ENCODE peak calls at places on chromosomes 6 and 20, in eight cellular contexts. One of them, this sample, is unnamed.
A peak's percentile ranks its signal among the peaks of the same experiment; 100 is the strongest.

GRCh38 chr20:57717797-57718196 is 8.0 kb upstream of the PMEPA1 start:
- DNase-seq in choroid plexus epithelial cell: peak; percentile 8
- DNase-seq in AG09309: no peak
- DNase-seq in PC-3: peak; percentile 99
- DNase-seq in aorta: no peak
- DNase-seq in astrocyte: peak; percentile 74
- DNase-seq in AG04450: no peak
- DNase-seq in NB4: no peak
- DNase-seq in this sample: peak; percentile 58

GRCh38 chr20:58174708-58175287 is 53.7 kb downstream of the ANKRD60 start:
- DNase-seq in choroid plexus epithelial cell: peak; percentile 25
- DNase-seq in AG09309: no peak
- DNase-seq in PC-3: no peak
- DNase-seq in aorta: peak; percentile 81
- DNase-seq in astrocyte: no peak
- DNase-seq in AG04450: no peak
- DNase-seq in NB4: no peak
- DNase-seq in this sample: no peak

GRCh38 chr6:106125925-106126435 is 39.8 kb downstream of the PRDM1 start:
- DNase-seq in choroid plexus epithelial cell: no peak
- DNase-seq in AG09309: no peak
- DNase-seq in PC-3: no peak
- DNase-seq in aorta: no peak
- DNase-seq in astrocyte: no peak
- DNase-seq in AG04450: no peak
- DNase-seq in NB4: peak; percentile 67
- DNase-seq in this sample: no peak

GRCh38 chr6:84304881-84305280 is 77.4 kb upstream of the CEP162 start:
- DNase-seq in choroid plexus epithelial cell: no peak
- DNase-seq in AG09309: no peak
- DNase-seq in PC-3: no peak
- DNase-seq in aorta: no peak
- DNase-seq in astrocyte: no peak
- DNase-seq in AG04450: no peak
- DNase-seq in NB4: no peak
- DNase-seq in this sample: no peak

GRCh38 chr6:2971420-2972218 is at the start of gene SERPINB6:
- DNase-seq in choroid plexus epithelial cell: peak; percentile 80
- DNase-seq in AG09309: peak; percentile 61
- DNase-seq in PC-3: peak; percentile 56
- DNase-seq in aorta: peak; percentile 91
- DNase-seq in astrocyte: peak; percentile 62
- DNase-seq in AG04450: no peak
- DNase-seq in NB4: no peak
- DNase-seq in this sample: peak; percentile 77

GRCh38 chr6:169452117-169452868 is 198.6 kb upstream of the THBS2 start:
- DNase-seq in choroid plexus epithelial cell: peak; percentile 98
- DNase-seq in AG09309: peak; percentile 80
- DNase-seq in PC-3: no peak
- DNase-seq in aorta: peak; percentile 94
- DNase-seq in astrocyte: peak; percentile 86
- DNase-seq in AG04450: peak; percentile 92
- DNase-seq in NB4: no peak
- DNase-seq in this sample: peak; percentile 84

GRCh38 chr6:159865226-159865920 is 25.4 kb upstream of the MAS1 start:
- DNase-seq in choroid plexus epithelial cell: no peak
- DNase-seq in AG09309: no peak
- DNase-seq in PC-3: no peak
- DNase-seq in aorta: no peak
- DNase-seq in astrocyte: no peak
- DNase-seq in AG04450: no peak
- DNase-seq in NB4: no peak
- DNase-seq in this sample: no peak

GRCh38 chr20:17565164-17565845 is 4.6 kb upstream of the DSTN start:
- DNase-seq in choroid plexus epithelial cell: peak; percentile 60
- DNase-seq in AG09309: no peak
- DNase-seq in PC-3: peak; percentile 67
- DNase-seq in aorta: no peak
- DNase-seq in astrocyte: peak; percentile 54
- DNase-seq in AG04450: no peak
- DNase-seq in NB4: no peak
- DNase-seq in this sample: no peak

GRCh38 chr6:551405-551804 is 105.5 kb downstream of the HUS1B start:
- DNase-seq in choroid plexus epithelial cell: peak; percentile 73
- DNase-seq in AG09309: no peak
- DNase-seq in PC-3: peak; percentile 47
- DNase-seq in aorta: no peak
- DNase-seq in astrocyte: peak; percentile 13
- DNase-seq in AG04450: no peak
- DNase-seq in NB4: peak; percentile 50
- DNase-seq in this sample: peak; percentile 60

GRCh38 chr20:63691711-63692435 is 4.6 kb upstream of the TNFRSF6B start:
- DNase-seq in choroid plexus epithelial cell: no peak
- DNase-seq in AG09309: no peak
- DNase-seq in PC-3: no peak
- DNase-seq in aorta: peak; percentile 75
- DNase-seq in astrocyte: no peak
- DNase-seq in AG04450: no peak
- DNase-seq in NB4: no peak
- DNase-seq in this sample: no peak

GRCh38 chr20:45828589-45828988 is 1.5 kb upstream of the TNNC2 start:
- DNase-seq in choroid plexus epithelial cell: no peak
- DNase-seq in AG09309: no peak
- DNase-seq in PC-3: no peak
- DNase-seq in aorta: peak; percentile 82
- DNase-seq in astrocyte: no peak
- DNase-seq in AG04450: no peak
- DNase-seq in NB4: no peak
- DNase-seq in this sample: no peak

GRCh38 chr20:57689745-57690481 is 19.9 kb downstream of the PMEPA1 start:
- DNase-seq in choroid plexus epithelial cell: no peak
- DNase-seq in AG09309: no peak
- DNase-seq in PC-3: no peak
- DNase-seq in aorta: no peak
- DNase-seq in astrocyte: no peak
- DNase-seq in AG04450: no peak
- DNase-seq in NB4: no peak
- DNase-seq in this sample: no peak

GRCh38 chr20:32761831-32762753 is at the start of gene DNMT3B:
- DNase-seq in choroid plexus epithelial cell: peak; percentile 75
- DNase-seq in AG09309: no peak
- DNase-seq in PC-3: peak; percentile 88
- DNase-seq in aorta: peak; percentile 93
- DNase-seq in astrocyte: peak; percentile 55
- DNase-seq in AG04450: peak; percentile 34
- DNase-seq in NB4: peak; percentile 92
- DNase-seq in this sample: peak; percentile 61

DNA sequence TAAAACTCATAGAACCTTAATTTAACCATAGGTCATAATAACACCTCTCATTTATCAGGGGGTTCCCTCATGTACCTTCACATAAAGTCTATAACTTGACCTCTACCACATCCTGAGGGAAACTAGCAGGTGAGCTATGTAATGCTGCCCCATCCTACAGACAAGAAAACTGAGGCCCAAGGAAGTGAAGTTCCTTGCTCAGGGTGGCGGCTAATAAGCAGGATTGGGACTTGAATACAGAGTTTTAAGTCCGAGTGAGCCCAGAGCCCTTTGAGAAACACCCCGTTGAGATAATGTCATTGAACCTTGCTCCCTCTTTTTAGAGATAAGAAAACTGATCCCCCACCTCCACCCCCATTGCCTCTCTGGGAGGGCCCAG is 489 bp downstream of the BNIP5 start:
- DNase-seq in choroid plexus epithelial cell: no peak
- DNase-seq in AG09309: no peak
- DNase-seq in PC-3: no peak
- DNase-seq in aorta: no peak
- DNase-seq in astrocyte: no peak
- DNase-seq in AG04450: no peak
- DNase-seq in NB4: no peak
- DNase-seq in this sample: no peak
- H3K4me3 ChIP-seq in choroid plexus epithelial cell: no peak overlapping the region
- H3K4me3 ChIP-seq in AG09309: no peak overlapping the region
- H3K4me3 ChIP-seq in PC-3: no peak overlapping the region
- H3K4me3 ChIP-seq in aorta: no peak overlapping the region
- H3K4me3 ChIP-seq in astrocyte: no peak overlapping the region
- H3K4me3 ChIP-seq in AG04450: no peak overlapping the region
- H3K4me3 ChIP-seq in NB4: no peak overlapping the region
- H3K4me3 ChIP-seq in this sample: no peak overlapping the region

GRCh38 chr6:7106215-7106751 is 1.5 kb upstream of the RREB1 start:
- DNase-seq in choroid plexus epithelial cell: peak; percentile 74
- DNase-seq in AG09309: no peak
- DNase-seq in PC-3: no peak
- DNase-seq in aorta: no peak
- DNase-seq in astrocyte: no peak
- DNase-seq in AG04450: no peak
- DNase-seq in NB4: peak; percentile 43
- DNase-seq in this sample: no peak
- H3K4me3 ChIP-seq in choroid plexus epithelial cell: peak overlapping the region; percentile 94
- H3K4me3 ChIP-seq in AG09309: no peak overlapping the region
- H3K4me3 ChIP-seq in PC-3: peak overlapping the region; percentile 97
- H3K4me3 ChIP-seq in aorta: no peak overlapping the region
- H3K4me3 ChIP-seq in astrocyte: peak overlapping the region; percentile 99
- H3K4me3 ChIP-seq in AG04450: peak overlapping the region; percentile 88
- H3K4me3 ChIP-seq in NB4: no peak overlapping the region
- H3K4me3 ChIP-seq in this sample: peak overlapping the region; percentile 87

GRCh38 chr6:43093361-43094289 is 17.5 kb downstream of the PTK7 start:
- DNase-seq in choroid plexus epithelial cell: peak; percentile 60
- DNase-seq in AG09309: peak; percentile 64
- DNase-seq in PC-3: no peak
- DNase-seq in aorta: peak; percentile 20
- DNase-seq in astrocyte: peak; percentile 92
- DNase-seq in AG04450: no peak
- DNase-seq in NB4: no peak
- DNase-seq in this sample: peak; percentile 67
- H3K4me3 ChIP-seq in choroid plexus epithelial cell: no peak overlapping the region
- H3K4me3 ChIP-seq in AG09309: no peak overlapping the region
- H3K4me3 ChIP-seq in PC-3: no peak overlapping the region
- H3K4me3 ChIP-seq in aorta: no peak overlapping the region
- H3K4me3 ChIP-seq in astrocyte: peak overlapping the region; percentile 38
- H3K4me3 ChIP-seq in AG04450: peak overlapping the region; percentile 42
- H3K4me3 ChIP-seq in NB4: no peak overlapping the region
- H3K4me3 ChIP-seq in this sample: peak overlapping the region; percentile 32

GRCh38 chr6:167985205-167985604 is 12.3 kb upstream of the KIF25 start:
- DNase-seq in choroid plexus epithelial cell: no peak
- DNase-seq in AG09309: no peak
- DNase-seq in PC-3: no peak
- DNase-seq in aorta: no peak
- DNase-seq in astrocyte: no peak
- DNase-seq in AG04450: no peak
- DNase-seq in NB4: no peak
- DNase-seq in this sample: no peak

GRCh38 chr6:167987396-167987795 is 10.1 kb upstream of the KIF25 start:
- DNase-seq in choroid plexus epithelial cell: no peak
- DNase-seq in AG09309: no peak
- DNase-seq in PC-3: no peak
- DNase-seq in aorta: no peak
- DNase-seq in astrocyte: no peak
- DNase-seq in AG04450: no peak
- DNase-seq in NB4: no peak
- DNase-seq in this sample: no peak

GRCh38 chr6:167982063-167982462 is 15.4 kb upstream of the KIF25 start:
- DNase-seq in choroid plexus epithelial cell: no peak
- DNase-seq in AG09309: no peak
- DNase-seq in PC-3: no peak
- DNase-seq in aorta: no peak
- DNase-seq in astrocyte: no peak
- DNase-seq in AG04450: no peak
- DNase-seq in NB4: no peak
- DNase-seq in this sample: no peak

GRCh38 chr6:167985911-167986595 is 11.4 kb upstream of the KIF25 start:
- DNase-seq in choroid plexus epithelial cell: no peak
- DNase-seq in AG09309: no peak
- DNase-seq in PC-3: no peak
- DNase-seq in aorta: no peak
- DNase-seq in astrocyte: no peak
- DNase-seq in AG04450: no peak
- DNase-seq in NB4: no peak
- DNase-seq in this sample: no peak

GRCh38 chr6:167984144-167984719 is 13.2 kb upstream of the KIF25 start:
- DNase-seq in choroid plexus epithelial cell: no peak
- DNase-seq in AG09309: no peak
- DNase-seq in PC-3: no peak
- DNase-seq in aorta: no peak
- DNase-seq in astrocyte: no peak
- DNase-seq in AG04450: no peak
- DNase-seq in NB4: no peak
- DNase-seq in this sample: no peak
- H3K4me3 ChIP-seq in choroid plexus epithelial cell: no peak overlapping the region
- H3K4me3 ChIP-seq in AG09309: no peak overlapping the region
- H3K4me3 ChIP-seq in PC-3: no peak overlapping the region
- H3K4me3 ChIP-seq in aorta: no peak overlapping the region
- H3K4me3 ChIP-seq in astrocyte: no peak overlapping the region
- H3K4me3 ChIP-seq in AG04450: no peak overlapping the region
- H3K4me3 ChIP-seq in NB4: no peak overlapping the region
- H3K4me3 ChIP-seq in this sample: no peak overlapping the region

DNA sequence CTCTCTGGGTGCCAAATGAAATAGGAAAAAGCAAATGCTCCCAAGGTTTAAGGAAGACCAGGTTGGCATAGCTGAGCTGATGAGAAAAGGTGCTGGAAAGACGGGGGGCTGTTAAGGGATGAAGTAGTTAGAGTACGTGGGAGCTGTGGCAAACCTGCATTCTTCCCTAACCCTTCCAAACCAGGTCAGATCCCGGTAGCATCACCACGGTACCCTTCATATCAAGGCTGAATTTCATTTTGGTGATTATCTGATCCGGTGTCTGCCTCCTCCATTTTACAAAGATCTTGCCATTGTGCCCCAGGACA is 68.0 kb upstream of the PIM1 start:
- DNase-seq in choroid plexus epithelial cell: no peak
- DNase-seq in AG09309: no peak
- DNase-seq in PC-3: no peak
- DNase-seq in aorta: no peak
- DNase-seq in astrocyte: no peak
- DNase-seq in AG04450: no peak
- DNase-seq in NB4: no peak
- DNase-seq in this sample: no peak
- H3K4me3 ChIP-seq in choroid plexus epithelial cell: peak overlapping the region; percentile 47
- H3K4me3 ChIP-seq in AG09309: no peak overlapping the region
- H3K4me3 ChIP-seq in PC-3: peak overlapping the region; percentile 59
- H3K4me3 ChIP-seq in aorta: no peak overlapping the region
- H3K4me3 ChIP-seq in astrocyte: peak overlapping the region; percentile 54
- H3K4me3 ChIP-seq in AG04450: no peak overlapping the region
- H3K4me3 ChIP-seq in NB4: peak overlapping the region; percentile 27
- H3K4me3 ChIP-seq in this sample: peak overlapping the region; percentile 32

This sample was measured in SJSA1.